ENCODE peak calls at places on chromosomes 11 and 22, in four cellular contexts. M, P, H and F are unnamed samples.
A peak's percentile ranks its signal among the peaks of the same experiment; 100 is the strongest.

GRCh38 chr11:11218287-11218986 is 134.6 kb downstream of the CSNK2A3 start:
- DNase-seq in M (no peak), P (no peak), H (no peak), F (no peak)

GRCh38 chr11:90639687-90640086 is 416.8 kb upstream of the CHORDC1 start:
- DNase-seq in M (no peak), P (no peak), H (no peak), F (no peak)

GRCh38 chr22:45683248-45683647 is 11.6 kb downstream of the ATXN10 start:
- DNase-seq in M (no peak), P (no peak), H (no peak), F (no peak)

GRCh38 chr22:39530692-39531331 is 1.7 kb downstream of the RPS19BP1 start:
- DNase-seq in M (no peak), P (peak; percentile 53), H (no peak), F (peak; percentile 46)

GRCh38 chr11:33545941-33546340 is 154.7 kb downstream of the C11orf91 start:
- DNase-seq in M (no peak), P (no peak), H (no peak), F (no peak)

GRCh38 chr11:131297441-131297840 is 73.0 kb upstream of the NTM start:
- DNase-seq in M (no peak), P (no peak), H (no peak), F (no peak)

GRCh38 chr11:119520400-119520799 is 97.4 kb upstream of the THY1 start:
- DNase-seq in M (no peak), P (no peak), H (no peak), F (no peak)

GRCh38 chr11:117232022-117232878 is at the start of the genes PCSK7 and RNF214:
- DNase-seq in M (peak; percentile 69), P (peak; percentile 96), H (no peak), F (peak; percentile 98)

GRCh38 chr11:8382436-8383053 is 118.9 kb upstream of the LMO1 start:
- DNase-seq in M (no peak), P (no peak), H (no peak), F (no peak)

GRCh38 chr11:78570031-78570430 is 4.6 kb downstream of the NARS2 start:
- DNase-seq in M (no peak), P (no peak), H (no peak), F (no peak)

GRCh38 chr11:82996966-82997606 is 74.6 kb downstream of the RAB30 start:
- DNase-seq in M (no peak), P (no peak), H (no peak), F (no peak)

GRCh38 chr11:59666969-59667368 is 1.9 kb downstream of the PATL1 start:
- DNase-seq in M (no peak), P (no peak), H (no peak), F (no peak)

GRCh38 chr22:20239063-20239950 is 28.8 kb downstream of the RTN4R start:
- DNase-seq in M (no peak), P (peak; percentile 88), H (no peak), F (no peak)

GRCh38 chr22:29320546-29320945 is 5.0 kb upstream of the RASL10A start:
- DNase-seq in M (no peak), P (no peak), H (no peak), F (no peak)

GRCh38 chr11:29162490-29162889 is 854.3 kb downstream of the KCNA4 start:
- DNase-seq in M (no peak), P (no peak), H (no peak), F (no peak)

GRCh38 chr22:37747090-37747714 is 50.4 kb downstream of the TRIOBP start:
- DNase-seq in M (no peak), P (peak; percentile 27), H (no peak), F (no peak)

GRCh38 chr22:48842583-48842945 is 985.1 kb downstream of the BRD1 start:
- DNase-seq in M (no peak), P (no peak), H (no peak), F (no peak)

GRCh38 chr11:18352581-18352980 is 30.2 kb downstream of the GTF2H1 start:
- DNase-seq in M (no peak), P (no peak), H (no peak), F (no peak)

GRCh38 chr11:23288001-23288783 is 427.9 kb upstream of the CCDC179 start:
- DNase-seq in M (no peak), P (no peak), H (no peak), F (no peak)

GRCh38 chr22:29313126-29314071 is 2.1 kb downstream of the RASL10A start:
- DNase-seq in M (peak; percentile 79), P (peak; percentile 21), H (peak; percentile 34), F (no peak)

GRCh38 chr11:60950933-60951610 is 904 bp downstream of the SLC15A3 start:
- DNase-seq in M (peak; percentile 51), P (no peak), H (no peak), F (no peak)
- TF ChIP-seq SP1 in M (no peak), P (no peak), H (no peak), F (no peak)

GRCh38 chr11:67282155-67282875 is 6.8 kb upstream of the ANKRD13D start:
- DNase-seq in M (no peak), P (no peak), H (no peak), F (no peak)
- TF ChIP-seq SP1 in M (no peak), P (no peak), H (no peak), F (no peak)

GRCh38 chr11:70744396-70745185 is 346.3 kb downstream of the CTTN start:
- DNase-seq in M (no peak), P (no peak), H (no peak), F (no peak)

GRCh38 chr11:70745936-70746335 is 347.6 kb downstream of the CTTN start:
- DNase-seq in M (no peak), P (no peak), H (no peak), F (no peak)

GRCh38 chr11:70745451-70745850 is 347.1 kb downstream of the CTTN start:
- DNase-seq in M (no peak), P (no peak), H (no peak), F (no peak)

GRCh38 chr11:70742553-70743291 is 344.4 kb downstream of the CTTN start:
- DNase-seq in M (peak; percentile 85), P (peak; percentile 93), H (no peak), F (no peak)

DNA sequence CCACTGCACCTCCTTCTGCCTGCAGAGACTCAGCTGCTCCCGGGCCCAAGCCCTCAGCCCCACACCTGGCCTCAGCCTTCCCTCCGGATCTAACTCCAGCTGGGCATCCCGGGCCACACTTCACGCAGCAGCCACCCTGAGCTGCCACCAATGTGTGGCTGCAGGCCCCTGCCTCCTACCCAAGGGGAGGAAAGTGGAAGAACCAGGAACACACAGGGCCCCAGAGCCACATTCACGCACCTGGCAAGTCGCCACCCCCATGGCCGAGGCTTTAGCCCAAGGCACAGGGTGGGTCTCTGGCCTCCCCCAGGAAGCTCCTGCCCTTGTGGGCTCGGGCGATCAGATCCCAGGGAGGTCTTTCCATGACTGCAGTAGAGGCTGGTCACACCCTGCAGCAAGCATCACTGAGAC is 345.6 kb downstream of the CTTN start:
- DNase-seq in M (no peak), P (no peak), H (no peak), F (no peak)
- TF ChIP-seq SP1 in M (no peak), P (no peak), H (no peak), F (no peak)

GRCh38 chr11:125167954-125168821 is 3.6 kb downstream of the PKNOX2 start:
- DNase-seq in M (no peak), P (no peak), H (no peak), F (no peak)
- TF ChIP-seq SP1 in M (no peak), P (no peak), H (no peak), F (no peak)